ENCODE peak calls at places on chromosome 18, in five cellular contexts. One of them, this sample, is unnamed.
A peak's percentile ranks its signal among the peaks of the same experiment; 100 is the strongest.

GRCh38 chr18:74806073-74806472 is 208.4 kb downstream of the ZNF407 start:
- ATAC-seq in foreskin keratinocyte: peak; percentile 48
- ATAC-seq in Panc1: peak; percentile 48
- ATAC-seq in T-cell: no peak
- ATAC-seq in CD8-positive, alpha-beta T cell: no peak
- ATAC-seq in this sample: peak; percentile 79

GRCh38 chr18:34729264-34729663 is 19.2 kb downstream of the DTNA start:
- ATAC-seq in Panc1: peak; percentile 63
- ATAC-seq in foreskin keratinocyte: peak; percentile 97
- ATAC-seq in CD8-positive, alpha-beta T cell: no peak
- ATAC-seq in T-cell: no peak
- ATAC-seq in this sample: peak; percentile 63

GRCh38 chr18:11112218-11112750 is 37.1 kb downstream of the PIEZO2 start:
- ATAC-seq in CD8-positive, alpha-beta T cell: no peak
- ATAC-seq in foreskin keratinocyte: no peak
- ATAC-seq in T-cell: no peak
- ATAC-seq in Panc1: no peak
- ATAC-seq in this sample: no peak

GRCh38 chr18:63079114-63079513 is 240.5 kb downstream of the BCL2 start:
- ATAC-seq in T-cell: peak; percentile 35
- ATAC-seq in foreskin keratinocyte: no peak
- ATAC-seq in CD8-positive, alpha-beta T cell: peak; percentile 50
- ATAC-seq in Panc1: no peak
- ATAC-seq in this sample: peak; percentile 36

GRCh38 chr18:58378980-58379379 is 249.9 kb downstream of the ALPK2 start:
- ATAC-seq in foreskin keratinocyte: no peak
- ATAC-seq in Panc1: no peak
- ATAC-seq in CD8-positive, alpha-beta T cell: no peak
- ATAC-seq in T-cell: no peak
- ATAC-seq in this sample: no peak

GRCh38 chr18:30945769-30946168 is 96.8 kb downstream of the DSC3 start:
- ATAC-seq in CD8-positive, alpha-beta T cell: no peak
- ATAC-seq in Panc1: no peak
- ATAC-seq in foreskin keratinocyte: peak; percentile 59
- ATAC-seq in T-cell: no peak
- ATAC-seq in this sample: peak; percentile 57

GRCh38 chr18:50895350-50896045 is 16.6 kb downstream of the ME2 start:
- ATAC-seq in Panc1: no peak
- ATAC-seq in T-cell: no peak
- ATAC-seq in CD8-positive, alpha-beta T cell: no peak
- ATAC-seq in foreskin keratinocyte: no peak
- ATAC-seq in this sample: no peak

GRCh38 chr18:45733535-45733934 is 9.6 kb downstream of the SLC14A1 start:
- ATAC-seq in CD8-positive, alpha-beta T cell: no peak
- ATAC-seq in foreskin keratinocyte: no peak
- ATAC-seq in T-cell: no peak
- ATAC-seq in Panc1: no peak
- ATAC-seq in this sample: no peak

GRCh38 chr18:35477497-35477896 is 20.3 kb downstream of the INO80C start:
- ATAC-seq in CD8-positive, alpha-beta T cell: no peak
- ATAC-seq in Panc1: no peak
- ATAC-seq in T-cell: no peak
- ATAC-seq in foreskin keratinocyte: no peak
- ATAC-seq in this sample: no peak

GRCh38 chr18:57965246-57965645 is 78.8 kb upstream of the NEDD4L start:
- ATAC-seq in foreskin keratinocyte: no peak
- ATAC-seq in Panc1: no peak
- ATAC-seq in CD8-positive, alpha-beta T cell: no peak
- ATAC-seq in T-cell: no peak
- ATAC-seq in this sample: no peak

GRCh38 chr18:9062418-9062751 is 40.1 kb upstream of the NDUFV2 start:
- ATAC-seq in T-cell: no peak
- ATAC-seq in CD8-positive, alpha-beta T cell: no peak
- ATAC-seq in Panc1: no peak
- ATAC-seq in foreskin keratinocyte: no peak
- ATAC-seq in this sample: no peak

GRCh38 chr18:10085405-10085804 is 171.6 kb downstream of the VAPA start:
- ATAC-seq in CD8-positive, alpha-beta T cell: no peak
- ATAC-seq in T-cell: no peak
- ATAC-seq in Panc1: no peak
- ATAC-seq in foreskin keratinocyte: no peak
- ATAC-seq in this sample: no peak

GRCh38 chr18:23077493-23078256 is 57.6 kb upstream of the CABLES1 start:
- ATAC-seq in foreskin keratinocyte: no peak
- ATAC-seq in CD8-positive, alpha-beta T cell: no peak
- ATAC-seq in Panc1: peak; percentile 89
- ATAC-seq in T-cell: no peak
- ATAC-seq in this sample: peak; percentile 11

GRCh38 chr18:21439453-21439852 is 161.1 kb downstream of the ESCO1 start:
- ATAC-seq in CD8-positive, alpha-beta T cell: no peak
- ATAC-seq in Panc1: no peak
- ATAC-seq in foreskin keratinocyte: peak; percentile 91
- ATAC-seq in T-cell: no peak
- ATAC-seq in this sample: peak; percentile 28

GRCh38 chr18:8706981-8707940 is 1.9 kb downstream of the MTCL1 start:
- ATAC-seq in CD8-positive, alpha-beta T cell: no peak
- ATAC-seq in Panc1: peak; percentile 44
- ATAC-seq in foreskin keratinocyte: peak; percentile 44
- ATAC-seq in T-cell: no peak
- ATAC-seq in this sample: peak; percentile 12

GRCh38 chr18:5510109-5510846 is 33.5 kb downstream of the EPB41L3 start:
- ATAC-seq in CD8-positive, alpha-beta T cell: no peak
- ATAC-seq in Panc1: no peak
- ATAC-seq in foreskin keratinocyte: peak; percentile 95
- ATAC-seq in T-cell: no peak
- ATAC-seq in this sample: no peak

GRCh38 chr18:66440433-66440832 is 163.5 kb downstream of the CDH19 start:
- ATAC-seq in foreskin keratinocyte: no peak
- ATAC-seq in T-cell: no peak
- ATAC-seq in Panc1: no peak
- ATAC-seq in CD8-positive, alpha-beta T cell: no peak
- ATAC-seq in this sample: no peak

GRCh38 chr18:54257015-54257414 is 12.3 kb upstream of the POLI start:
- ATAC-seq in Panc1: no peak
- ATAC-seq in CD8-positive, alpha-beta T cell: no peak
- ATAC-seq in T-cell: no peak
- ATAC-seq in foreskin keratinocyte: no peak
- ATAC-seq in this sample: no peak

GRCh38 chr18:48928787-48929186 is 22.0 kb downstream of the SMAD7 start:
- ATAC-seq in Panc1: no peak
- ATAC-seq in foreskin keratinocyte: peak; percentile 57
- ATAC-seq in CD8-positive, alpha-beta T cell: peak; percentile 92
- ATAC-seq in T-cell: peak; percentile 94
- ATAC-seq in this sample: peak; percentile 68

GRCh38 chr18:55589625-55590291 is 1.8 kb upstream of the TCF4 start:
- ATAC-seq in Panc1: no peak
- ATAC-seq in T-cell: peak; percentile 87
- ATAC-seq in CD8-positive, alpha-beta T cell: peak; percentile 91
- ATAC-seq in foreskin keratinocyte: peak; percentile 82
- ATAC-seq in this sample: peak; percentile 99

GRCh38 chr18:50193796-50194622 is 938 bp downstream of the MYO5B start:
- ATAC-seq in foreskin keratinocyte: no peak
- ATAC-seq in T-cell: no peak
- ATAC-seq in CD8-positive, alpha-beta T cell: no peak
- ATAC-seq in Panc1: peak; percentile 44
- ATAC-seq in this sample: peak; percentile 20

GRCh38 chr18:55509631-55510372 is 78.2 kb downstream of the TCF4 start:
- ATAC-seq in T-cell: no peak
- ATAC-seq in foreskin keratinocyte: peak; percentile 98
- ATAC-seq in Panc1: no peak
- ATAC-seq in CD8-positive, alpha-beta T cell: no peak
- ATAC-seq in this sample: no peak

GRCh38 chr18:10010611-10011015 is 96.8 kb downstream of the VAPA start:
- ATAC-seq in Panc1: peak; percentile 40
- ATAC-seq in foreskin keratinocyte: no peak
- ATAC-seq in T-cell: no peak
- ATAC-seq in CD8-positive, alpha-beta T cell: no peak
- ATAC-seq in this sample: peak; percentile 28

GRCh38 chr18:46706968-46707367 is 49.9 kb downstream of the ST8SIA5 start:
- ATAC-seq in CD8-positive, alpha-beta T cell: no peak
- ATAC-seq in T-cell: no peak
- ATAC-seq in Panc1: peak; percentile 62
- ATAC-seq in foreskin keratinocyte: peak; percentile 62
- ATAC-seq in this sample: no peak

GRCh38 chr18:13580351-13580750 is 146.0 kb downstream of the FAM210A start:
- ATAC-seq in T-cell: no peak
- ATAC-seq in CD8-positive, alpha-beta T cell: no peak
- ATAC-seq in foreskin keratinocyte: no peak
- ATAC-seq in Panc1: no peak
- ATAC-seq in this sample: no peak

GRCh38 chr18:23943104-23943503 is 71.5 kb upstream of the TTC39C start:
- ATAC-seq in Panc1: no peak
- ATAC-seq in T-cell: peak; percentile 54
- ATAC-seq in CD8-positive, alpha-beta T cell: peak; percentile 68
- ATAC-seq in foreskin keratinocyte: no peak
- ATAC-seq in this sample: no peak

GRCh38 chr18:34991561-34991960 is 49.7 kb upstream of the MAPRE2 start:
- ATAC-seq in foreskin keratinocyte: peak; percentile 87
- ATAC-seq in CD8-positive, alpha-beta T cell: no peak
- ATAC-seq in T-cell: no peak
- ATAC-seq in Panc1: no peak
- ATAC-seq in this sample: peak; percentile 86

GRCh38 chr18:8052237-8052701 is 485.2 kb downstream of the PTPRM start:
- ATAC-seq in Panc1: no peak
- ATAC-seq in CD8-positive, alpha-beta T cell: peak; percentile 42
- ATAC-seq in foreskin keratinocyte: no peak
- ATAC-seq in T-cell: peak; percentile 50
- ATAC-seq in this sample: peak; percentile 67

GRCh38 chr18:35588995-35589394 is 7.5 kb downstream of the GALNT1 start:
- ATAC-seq in T-cell: peak; percentile 85
- ATAC-seq in CD8-positive, alpha-beta T cell: peak; percentile 85
- ATAC-seq in foreskin keratinocyte: no peak
- ATAC-seq in Panc1: no peak
- ATAC-seq in this sample: peak; percentile 40

GRCh38 chr18:13453714-13454113 is 235.2 kb downstream of the LDLRAD4 start:
- ATAC-seq in CD8-positive, alpha-beta T cell: peak; percentile 41
- ATAC-seq in T-cell: no peak
- ATAC-seq in Panc1: no peak
- ATAC-seq in foreskin keratinocyte: no peak
- ATAC-seq in this sample: no peak

This sample was measured in esophagus mucosa.